ENCODE peak calls at places on chromosome 12, in four cellular contexts. X is activated T-helper 2 cell treated with anti-CD3 and anti-CD28 coated beads, Interferon-gamma antibody, Interleukin-2, Interleukin-4, amounts not matched to agents 10 μg/mL and 5 μg/mL and 100 μg/mL, durations not matched to agents 14 hours and 24 hours and 36 hours; H is heart left ventricle; J is Panc1. Z is an unnamed sample.

GRCh38 chr12:11862794-11863193 is 207.9 kb upstream of the BCL2L14 start:
- DNase-seq in J (no peak), H (no peak), X (no peak), Z (no peak)

GRCh38 chr12:63420206-63420644 is 248.1 kb downstream of the DPY19L2 start:
- DNase-seq in X (peak; percentile 13), J (peak; percentile 36), H (no peak), Z (no peak)

GRCh38 chr12:41983896-41984295 is 160.8 kb downstream of the GXYLT1 start:
- DNase-seq in J (no peak), X (no peak), H (no peak), Z (no peak)

GRCh38 chr12:73531752-73532151 is 1005.9 kb upstream of the ATXN7L3B start:
- DNase-seq in J (no peak), H (no peak), X (no peak), Z (no peak)

GRCh38 chr12:117052386-117053049 is 46.7 kb downstream of the TESC start:
- DNase-seq in J (no peak), X (no peak), H (no peak), Z (no peak)

GRCh38 chr12:34311337-34311736 is 289.0 kb downstream of the ALG10 start:
- DNase-seq in X (no peak), H (no peak), J (no peak), Z (no peak)

GRCh38 chr12:3303410-3304136 is 187.4 kb upstream of the PRMT8 start:
- DNase-seq in X (no peak), J (no peak), H (no peak), Z (no peak)

GRCh38 chr12:96862326-96862725 is 44.7 kb upstream of the NEDD1 start:
- DNase-seq in J (no peak), H (no peak), X (no peak), Z (no peak)

GRCh38 chr12:31715283-31715825 is 13.5 kb downstream of the AMN1 start:
- DNase-seq in J (no peak), H (no peak), X (no peak), Z (no peak)

GRCh38 chr12:78951746-78952532 is 87.4 kb downstream of the SYT1 start:
- DNase-seq in H (no peak), J (no peak), X (no peak), Z (no peak)

GRCh38 chr12:109893250-109893995 is 6.7 kb upstream of the TCHP start:
- DNase-seq in X (no peak), J (no peak), H (no peak), Z (no peak)

Z was measured in RWPE1.